ENCODE peak calls at places on chromosomes 3 and 15, in nine cellular contexts. N, L, A, R, F, X, T, Q and P are unnamed samples.

GRCh38 chr3:182325213-182325941 is 467.9 kb upstream of the ATP11B start:
- DNase-seq in N (no peak), L (no peak), A (no peak), R (no peak), F (peak), X (peak), T (no peak), Q (no peak), P (peak)

GRCh38 chr15:68994149-68994548 is 20.3 kb upstream of the NOX5 start:
- DNase-seq in N (peak), L (peak), A (no peak), R (no peak), F (peak), X (no peak), T (no peak), Q (no peak), P (no peak)

GRCh38 chr3:119098620-119099222 is 47.2 kb upstream of the TEX55 start:
- DNase-seq in N (peak), L (peak), A (no peak), R (no peak), F (peak), X (peak), T (no peak), Q (no peak), P (peak)

GRCh38 chr15:60592386-60593339 is 113.7 kb upstream of the ICE2 start:
- DNase-seq in N (no peak), L (peak), A (peak), R (peak), F (peak), X (peak), T (peak), Q (no peak), P (peak)

GRCh38 chr3:11128682-11129632 is 25.3 kb upstream of the HRH1 start:
- DNase-seq in N (peak), L (no peak), A (no peak), R (no peak), F (no peak), X (no peak), T (no peak), Q (no peak), P (no peak)

GRCh38 chr3:194488007-194488742 is 1.4 kb upstream of the ATP13A3 start:
- DNase-seq in N (peak), L (no peak), A (no peak), R (no peak), F (peak), X (no peak), T (peak), Q (no peak), P (no peak)

GRCh38 chr15:73832657-73833056 is 40.7 kb upstream of the TBC1D21 start:
- DNase-seq in N (no peak), L (no peak), A (no peak), R (no peak), F (no peak), X (no peak), T (peak), Q (no peak), P (no peak)

GRCh38 chr3:20637729-20638128 is 451.7 kb upstream of the SGO1 start:
- DNase-seq in N (no peak), L (peak), A (no peak), R (no peak), F (no peak), X (no peak), T (no peak), Q (no peak), P (no peak)

GRCh38 chr15:83365370-83365938 is 81.0 kb upstream of the BNC1 start:
- DNase-seq in N (peak), L (peak), A (no peak), R (no peak), F (peak), X (no peak), T (peak), Q (no peak), P (no peak)

GRCh38 chr3:5210926-5211325 is 23.4 kb downstream of the EDEM1 start:
- DNase-seq in N (no peak), L (no peak), A (no peak), R (no peak), F (no peak), X (no peak), T (peak), Q (no peak), P (no peak)

GRCh38 chr15:39579487-39580116 is 1.3 kb upstream of the THBS1 start:
- DNase-seq in N (peak), L (peak), A (no peak), R (peak), F (peak), X (no peak), T (peak), Q (peak), P (no peak)

GRCh38 chr15:38012894-38013293 is 78.5 kb downstream of the TMCO5A start:
- DNase-seq in N (no peak), L (no peak), A (no peak), R (no peak), F (no peak), X (peak), T (no peak), Q (no peak), P (no peak)

GRCh38 chr3:109073116-109073515 is 44.8 kb downstream of the MORC1 start:
- DNase-seq in N (no peak), L (no peak), A (no peak), R (no peak), F (no peak), X (no peak), T (no peak), Q (no peak), P (no peak)

GRCh38 chr15:28987337-28987736 is 101.6 kb downstream of the APBA2 start:
- DNase-seq in N (no peak), L (no peak), A (no peak), R (no peak), F (no peak), X (no peak), T (peak), Q (no peak), P (no peak)

GRCh38 chr3:155744626-155745324 is at the start of gene PLCH1:
- DNase-seq in N (no peak), L (peak), A (peak), R (peak), F (peak), X (peak), T (peak), Q (peak), P (peak)

GRCh38 chr3:32226875-32227500 is 11.5 kb upstream of the CMTM8 start:
- DNase-seq in N (peak), L (no peak), A (no peak), R (no peak), F (peak), X (no peak), T (no peak), Q (no peak), P (no peak)

GRCh38 chr15:63895194-63895593 is 61.4 kb upstream of the HERC1 start:
- DNase-seq in N (no peak), L (no peak), A (no peak), R (no peak), F (no peak), X (no peak), T (no peak), Q (no peak), P (no peak)

GRCh38 chr15:90845201-90845949 is 23.0 kb upstream of the FURIN start:
- DNase-seq in N (peak), L (peak), A (no peak), R (no peak), F (peak), X (peak), T (no peak), Q (no peak), P (peak)

GRCh38 chr3:67692621-67693020 is 38.2 kb upstream of the SUCLG2 start:
- DNase-seq in N (no peak), L (no peak), A (no peak), R (no peak), F (no peak), X (no peak), T (no peak), Q (no peak), P (no peak)

GRCh38 chr15:95024388-95024787 is 793.0 kb downstream of the MCTP2 start:
- DNase-seq in N (peak), L (peak), A (no peak), R (no peak), F (peak), X (peak), T (peak), Q (no peak), P (no peak)

GRCh38 chr15:85727068-85727467 is 67.7 kb downstream of the KLHL25 start:
- DNase-seq in N (no peak), L (peak), A (no peak), R (no peak), F (no peak), X (no peak), T (no peak), Q (no peak), P (no peak)

GRCh38 chr3:5756443-5756842 is 568.9 kb downstream of the EDEM1 start:
- DNase-seq in N (no peak), L (no peak), A (no peak), R (no peak), F (no peak), X (no peak), T (no peak), Q (no peak), P (no peak)

GRCh38 chr15:74858366-74858735 is 14.8 kb downstream of the SCAMP2 start:
- DNase-seq in N (no peak), L (no peak), A (no peak), R (no peak), F (no peak), X (no peak), T (no peak), Q (no peak), P (no peak)

GRCh38 chr3:153023896-153024295 is 138.1 kb upstream of the RAP2B start:
- DNase-seq in N (no peak), L (no peak), A (no peak), R (no peak), F (no peak), X (no peak), T (no peak), Q (no peak), P (no peak)

GRCh38 chr3:110815008-110815583 is 256.5 kb upstream of the NECTIN3 start:
- DNase-seq in N (peak), L (peak), A (no peak), R (no peak), F (peak), X (no peak), T (no peak), Q (peak), P (no peak)

GRCh38 chr15:39770748-39771689 is 11.6 kb downstream of the FSIP1 start:
- DNase-seq in N (no peak), L (peak), A (no peak), R (no peak), F (no peak), X (no peak), T (no peak), Q (no peak), P (no peak)

GRCh38 chr3:114466816-114467215 is 173.0 kb downstream of the TIGIT start:
- DNase-seq in N (no peak), L (no peak), A (no peak), R (no peak), F (no peak), X (no peak), T (no peak), Q (no peak), P (no peak)

GRCh38 chr3:2099779-2100191 is 1.1 kb downstream of the CNTN4 start:
- DNase-seq in N (no peak), L (no peak), A (peak), R (no peak), F (no peak), X (no peak), T (peak), Q (no peak), P (no peak)

GRCh38 chr3:88810455-88810854 is 297.0 kb upstream of the EPHA3 start:
- DNase-seq in N (peak), L (no peak), A (no peak), R (no peak), F (no peak), X (no peak), T (no peak), Q (no peak), P (no peak)

GRCh38 chr3:107971181-107971580 is 119.7 kb downstream of the CD47 start:
- DNase-seq in N (no peak), L (no peak), A (no peak), R (no peak), F (no peak), X (no peak), T (no peak), Q (no peak), P (no peak)

GRCh38 chr15:67178569-67179210 is 75.8 kb downstream of the AAGAB start:
- DNase-seq in N (peak), L (peak), A (no peak), R (no peak), F (no peak), X (no peak), T (no peak), Q (peak), P (no peak)

GRCh38 chr3:901953-902778 is 190.7 kb upstream of the CNTN6 start:
- DNase-seq in N (no peak), L (no peak), A (no peak), R (no peak), F (no peak), X (peak), T (no peak), Q (no peak), P (peak)

GRCh38 chr15:91561371-91562100 is 292.0 kb upstream of the SLCO3A1 start:
- DNase-seq in N (peak), L (peak), A (no peak), R (no peak), F (peak), X (no peak), T (no peak), Q (peak), P (no peak)

GRCh38 chr3:149277338-149277813 is 55.7 kb upstream of the CP start:
- DNase-seq in N (peak), L (peak), A (no peak), R (no peak), F (peak), X (peak), T (no peak), Q (no peak), P (peak)

DNA sequence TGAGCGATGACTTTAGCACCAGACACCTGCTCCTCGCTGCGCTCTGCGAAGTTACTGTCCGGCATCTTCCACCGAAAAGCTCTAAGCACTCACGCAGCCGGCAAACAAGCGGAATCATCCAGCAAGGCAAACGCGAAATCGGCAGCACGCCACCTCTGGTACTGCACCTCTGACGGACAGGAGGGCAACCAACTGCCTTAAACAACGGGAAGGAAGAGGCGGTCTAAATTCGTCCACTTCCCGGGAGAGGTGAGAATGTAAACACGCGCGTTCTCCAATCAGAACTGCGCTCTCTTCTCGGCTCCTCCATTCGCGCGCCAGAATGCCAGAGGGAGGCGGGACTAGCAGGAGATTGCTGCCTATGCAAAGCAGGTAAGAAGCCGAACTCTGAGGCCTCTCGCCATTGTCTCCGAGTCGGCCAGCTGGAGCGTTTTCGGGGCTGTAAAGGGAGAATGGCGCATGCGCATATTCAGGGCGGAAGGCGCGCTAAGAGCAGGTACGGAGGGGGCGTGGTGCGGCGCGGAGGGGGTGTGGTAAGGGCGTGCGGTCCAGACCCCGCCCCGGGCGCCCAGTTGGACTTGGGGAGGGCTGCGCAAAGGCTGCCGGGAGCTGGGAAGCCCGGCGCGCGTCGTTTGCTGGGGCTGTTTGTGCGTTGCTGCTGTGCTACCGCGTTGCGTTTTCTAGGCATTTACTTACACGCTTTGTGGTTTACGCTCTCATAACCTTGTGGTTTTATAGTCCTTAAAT is at the start of the genes BTD and HACL1:
- DNase-seq in N (peak), L (peak), A (peak), R (peak), F (peak), X (peak), T (peak), Q (peak), P (peak)
- TF ChIP-seq CTCF in N (peak), L (peak), A (peak), R (peak), F (no peak), X (peak), T (peak), Q (peak), P (no peak)

GRCh38 chr3:129238945-129239705 is 10.3 kb upstream of the COPG1 start:
- DNase-seq in N (no peak), L (peak), A (no peak), R (no peak), F (no peak), X (no peak), T (no peak), Q (peak), P (no peak)
- TF ChIP-seq CTCF in N (peak), L (no peak), A (no peak), R (no peak), F (no peak), X (no peak), T (peak), Q (no peak), P (no peak)

DNA sequence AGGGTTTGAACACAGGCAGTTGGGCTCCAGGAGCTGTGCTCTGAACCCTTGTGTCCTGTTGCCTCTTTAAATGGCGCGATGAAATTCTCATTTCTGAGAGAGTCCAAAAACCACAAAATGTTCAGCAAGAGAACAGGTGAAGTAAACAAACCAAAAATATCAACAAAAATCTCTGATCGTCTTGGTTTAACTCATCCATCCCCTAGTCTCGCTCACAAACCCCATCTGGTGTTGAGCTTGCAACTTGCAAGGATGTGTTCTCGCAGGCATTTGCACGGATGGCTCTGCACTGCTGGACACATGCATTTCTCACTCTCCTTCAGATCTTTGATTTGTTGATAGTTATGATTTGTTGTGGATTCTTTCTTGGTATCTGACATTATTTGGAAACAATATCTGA is 31.1 kb downstream of the FAH start:
- DNase-seq in N (no peak), L (no peak), A (peak), R (no peak), F (no peak), X (no peak), T (no peak), Q (no peak), P (no peak)
- TF ChIP-seq CTCF in N (peak), L (peak), A (peak), R (peak), F (no peak), X (peak), T (peak), Q (no peak), P (no peak)

GRCh38 chr3:53919741-53920140 is 28.1 kb upstream of the SELENOK start:
- DNase-seq in N (no peak), L (no peak), A (no peak), R (no peak), F (no peak), X (no peak), T (no peak), Q (no peak), P (no peak)

GRCh38 chr3:53921296-53921695 is 29.6 kb upstream of the SELENOK start:
- DNase-seq in N (no peak), L (peak), A (no peak), R (no peak), F (no peak), X (peak), T (no peak), Q (no peak), P (peak)
- TF ChIP-seq CTCF in N (peak), L (peak), A (no peak), R (peak), F (peak), X (peak), T (peak), Q (peak), P (peak)

GRCh38 chr3:167406876-167407492 is 26.9 kb upstream of the ZBBX start:
- DNase-seq in N (peak), L (peak), A (peak), R (peak), F (peak), X (peak), T (peak), Q (no peak), P (peak)
- TF ChIP-seq CTCF in N (peak), L (peak), A (peak), R (peak), F (peak), X (peak), T (peak), Q (no peak), P (peak)

GRCh38 chr15:33994005-33994615 is 25.8 kb downstream of the CHRM5 start:
- DNase-seq in N (no peak), L (peak), A (no peak), R (no peak), F (no peak), X (peak), T (peak), Q (no peak), P (no peak)
- TF ChIP-seq CTCF in N (peak), L (peak), A (peak), R (peak), F (no peak), X (peak), T (peak), Q (peak), P (peak)